ENCODE peak calls at places on chromosomes 6 and 20, in five cellular contexts. Z is posterior vena cava, D is LoVo, S is mucosa of gallbladder, Y is HCEC 1CT. T is an unnamed sample.

GRCh38 chr6:161189891-161190290 is 84.0 kb downstream of the AGPAT4 start:
- DNase-seq in Z (no peak), D (no peak), S (no peak), Y (no peak), T (no peak)

GRCh38 chr20:52049001-52049731 is 142.4 kb downstream of the ZFP64 start:
- DNase-seq in Z (no peak), D (no peak), S (no peak), Y (peak), T (no peak)

GRCh38 chr6:108838101-108838717 is 10.0 kb upstream of the ARMC2 start:
- DNase-seq in Z (no peak), D (no peak), S (no peak), Y (no peak), T (no peak)

GRCh38 chr6:88843040-88843439 is 120.4 kb downstream of the RNGTT start:
- DNase-seq in Z (no peak), D (no peak), S (no peak), Y (peak), T (no peak)

GRCh38 chr20:17871861-17872260 is 96.7 kb downstream of the SNX5 start:
- DNase-seq in Z (no peak), D (no peak), S (no peak), Y (no peak), T (no peak)

GRCh38 chr20:34762031-34762555 is 57.9 kb downstream of the TP53INP2 start:
- DNase-seq in Z (no peak), D (no peak), S (no peak), Y (no peak), T (no peak)

GRCh38 chr20:36284751-36285150 is 21.4 kb upstream of the DLGAP4 start:
- DNase-seq in Z (peak), D (no peak), S (no peak), Y (no peak), T (no peak)

GRCh38 chr6:47047479-47048411 is 5.6 kb upstream of the ADGRF1 start:
- DNase-seq in Z (no peak), D (peak), S (peak), Y (peak), T (peak)

GRCh38 chr6:82364087-82365010 is 732 bp downstream of the TPBG start:
- DNase-seq in Z (peak), D (peak), S (peak), Y (peak), T (peak)

GRCh38 chr6:145723646-145724045 is 11.7 kb downstream of the EPM2A start:
- DNase-seq in Z (no peak), D (no peak), S (no peak), Y (no peak), T (no peak)

GRCh38 chr6:19803331-19804330 is 33.5 kb upstream of the ID4 start:
- DNase-seq in Z (no peak), D (no peak), S (no peak), Y (no peak), T (no peak)